ENCODE peak calls at places on chromosome 19, in seven cellular contexts. W is activated CD8-positive, alpha-beta T cell treated with anti-CD3 and anti-CD28 coated beads for 36 hours; D is tibial nerve; R is pancreas; B is Peyer's patch; C is brain microvascular endothelial cell; I is choroid plexus epithelial cell. T is an unnamed sample.

GRCh38 chr19:4053423-4054324 is 13.0 kb downstream of the ZBTB7A start:
- DNase-seq in C (no peak), B (no peak), R (peak), W (no peak), D (no peak), I (no peak), T (no peak)

GRCh38 chr19:17415107-17415506 is 4.7 kb upstream of the MVB12A start:
- DNase-seq in C (no peak), R (no peak), D (no peak), I (no peak), W (no peak), B (no peak), T (no peak)

GRCh38 chr19:11177592-11177991 is 19.8 kb downstream of the KANK2 start:
- DNase-seq in D (no peak), I (no peak), R (no peak), B (no peak), C (no peak), W (no peak), T (no peak)

GRCh38 chr19:460877-461609 is at the start of gene SHC2:
- DNase-seq in I (no peak), D (no peak), R (peak), W (no peak), C (no peak), B (no peak), T (no peak)

GRCh38 chr19:42018503-42019193 is 24.6 kb upstream of the ATP1A3 start:
- DNase-seq in R (no peak), D (no peak), C (peak), I (peak), B (no peak), W (no peak), T (no peak)

GRCh38 chr19:30564551-30565011 is 192.4 kb downstream of the ZNF536 start:
- DNase-seq in C (no peak), R (no peak), D (no peak), I (no peak), B (no peak), W (no peak), T (no peak)

GRCh38 chr19:40241809-40242384 is 15.4 kb upstream of the CCNP start:
- DNase-seq in R (no peak), B (no peak), W (no peak), C (no peak), I (no peak), D (peak), T (no peak)

GRCh38 chr19:41699968-41700323 is 8.5 kb upstream of the CEACAM5 start:
- DNase-seq in C (no peak), B (no peak), I (no peak), W (no peak), D (no peak), R (peak), T (peak)

GRCh38 chr19:896999-897398 is 3.7 kb downstream of the RNU6-9 start:
- DNase-seq in D (no peak), C (no peak), W (no peak), B (no peak), I (no peak), R (no peak), T (no peak)

GRCh38 chr19:48397263-48397635 is 3.8 kb downstream of the GRIN2D start:
- DNase-seq in C (no peak), R (no peak), D (no peak), W (no peak), I (no peak), B (no peak), T (no peak)

GRCh38 chr19:45154064-45154827 is 6.5 kb downstream of the NKPD1 start:
- DNase-seq in B (no peak), W (peak), I (peak), R (no peak), C (peak), D (no peak), T (no peak)

GRCh38 chr19:5782945-5783919 is 1.3 kb downstream of the PRR22 start:
- DNase-seq in D (no peak), W (no peak), R (no peak), B (no peak), I (no peak), C (no peak), T (no peak)

GRCh38 chr19:48466571-48467325 is 2.4 kb upstream of the CYTH2 start:
- DNase-seq in D (no peak), W (no peak), C (peak), I (peak), B (no peak), R (peak), T (no peak)

GRCh38 chr19:29277107-29277506 is 64.2 kb upstream of the UQCRFS1 start:
- DNase-seq in W (peak), I (no peak), R (no peak), D (no peak), B (peak), C (no peak), T (no peak)

GRCh38 chr19:55647732-55648656 is at the start of gene CCDC106:
- DNase-seq in W (peak), C (peak), B (peak), I (peak), R (peak), D (peak), T (peak)

GRCh38 chr19:37313335-37313627 is 57.6 kb upstream of the ZNF527 start:
- DNase-seq in B (no peak), I (no peak), C (no peak), W (no peak), R (no peak), D (no peak), T (no peak)

GRCh38 chr19:37304884-37305255 is 66.0 kb upstream of the ZNF527 start:
- DNase-seq in B (no peak), C (no peak), D (no peak), W (no peak), R (no peak), I (no peak), T (no peak)

GRCh38 chr19:37304190-37304883 is 66.6 kb upstream of the ZNF527 start:
- DNase-seq in D (no peak), R (peak), C (no peak), B (no peak), W (no peak), I (no peak), T (no peak)

GRCh38 chr19:37306383-37306963 is 64.4 kb upstream of the ZNF527 start:
- DNase-seq in R (no peak), W (no peak), C (no peak), D (no peak), I (no peak), B (no peak), T (no peak)

DNA sequence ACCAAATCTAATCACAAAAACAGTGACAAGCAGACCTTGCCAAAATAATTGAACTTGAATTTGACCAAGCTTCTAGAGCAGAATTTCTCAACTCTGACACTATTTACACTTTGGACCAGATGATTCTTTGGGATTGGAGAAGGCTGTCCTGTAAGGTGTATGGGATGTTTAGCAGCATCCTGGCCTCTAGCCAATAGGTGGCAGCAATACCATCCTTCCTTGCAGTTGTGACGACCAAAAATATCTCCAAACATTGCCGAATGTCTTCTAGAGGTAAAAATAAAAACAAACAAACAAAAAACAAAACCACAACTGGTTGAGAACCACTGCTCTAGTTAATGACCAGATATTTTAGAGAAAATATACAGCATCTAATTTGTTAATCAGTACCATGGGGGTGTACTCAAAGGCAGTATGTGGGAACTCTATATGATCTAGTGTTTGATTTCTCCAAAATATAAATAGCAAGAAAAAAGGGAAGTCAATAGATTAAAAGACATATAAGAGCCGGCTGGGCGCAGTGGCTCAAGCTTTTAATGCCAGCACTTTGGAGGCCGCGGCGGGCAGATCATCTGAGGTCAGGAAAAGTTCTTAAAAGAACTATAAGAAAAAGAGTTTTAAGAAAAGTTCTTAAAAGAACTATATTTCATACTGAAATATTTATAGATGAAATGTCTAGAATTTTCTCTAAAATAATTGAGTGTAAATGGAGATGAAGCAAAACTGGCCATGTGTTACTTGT is 60.9 kb upstream of the ZNF527 start:
- DNase-seq in I (no peak), R (no peak), B (no peak), W (peak), D (no peak), C (no peak), T (no peak)
- TF ChIP-seq CTCF in I (no peak), R (no peak), B (no peak), W (peak), D (no peak), C (peak), T (no peak)

GRCh38 chr19:14672043-14672872 is 2.4 kb downstream of the ADGRE3 start:
- DNase-seq in B (no peak), I (no peak), C (no peak), R (no peak), W (no peak), D (no peak), T (no peak)

GRCh38 chr19:14677464-14677863 is 2.8 kb upstream of the ADGRE3 start:
- DNase-seq in W (peak), B (no peak), D (no peak), I (no peak), C (no peak), R (no peak), T (no peak)

GRCh38 chr19:14676762-14677161 is 2.1 kb upstream of the ADGRE3 start:
- DNase-seq in R (no peak), D (no peak), W (no peak), I (no peak), C (no peak), B (no peak), T (no peak)

GRCh38 chr19:14673088-14673487 is 1.6 kb downstream of the ADGRE3 start:
- DNase-seq in W (no peak), C (no peak), R (no peak), D (no peak), B (no peak), I (no peak), T (no peak)

GRCh38 chr19:14674764-14675163 is at the start of gene ADGRE3:
- DNase-seq in I (peak), R (no peak), C (no peak), W (no peak), B (no peak), D (no peak), T (no peak)
- TF ChIP-seq CTCF in I (no peak), R (no peak), C (no peak), W (no peak), B (no peak), D (no peak), T (no peak)

GRCh38 chr19:7641288-7642276 is 4.7 kb downstream of the STXBP2 start:
- DNase-seq in W (no peak), R (no peak), C (no peak), D (no peak), B (no peak), I (peak), T (no peak)
- TF ChIP-seq CTCF in W (no peak), R (no peak), C (no peak), D (no peak), B (no peak), I (peak), T (no peak)

GRCh38 chr19:46755853-46756543 is 9.7 kb upstream of the STRN4 start:
- DNase-seq in I (no peak), R (no peak), C (no peak), D (no peak), W (no peak), B (no peak), T (no peak)

GRCh38 chr19:46756544-46756888 is 10.3 kb upstream of the STRN4 start:
- DNase-seq in W (peak), R (no peak), C (no peak), D (no peak), I (no peak), B (no peak), T (no peak)

GRCh38 chr19:46748325-46749109 is 2.3 kb upstream of the STRN4 start:
- DNase-seq in C (peak), D (peak), W (peak), I (peak), R (peak), B (peak), T (peak)

GRCh38 chr19:46755077-46755852 is 9.0 kb upstream of the STRN4 start:
- DNase-seq in W (no peak), R (no peak), B (no peak), C (no peak), I (peak), D (no peak), T (no peak)

GRCh38 chr19:46753420-46754155 is 7.3 kb upstream of the STRN4 start:
- DNase-seq in C (no peak), D (peak), B (peak), R (peak), W (peak), I (peak), T (peak)
- TF ChIP-seq CTCF in C (peak), D (peak), B (peak), R (no peak), W (peak), I (peak), T (no peak)

GRCh38 chr19:18590273-18591272 is 2.0 kb downstream of the REX1BD start:
- DNase-seq in D (peak), W (peak), R (no peak), B (no peak), I (peak), C (peak), T (no peak)
- TF ChIP-seq CTCF in D (peak), W (peak), R (no peak), B (no peak), I (peak), C (peak), T (no peak)

GRCh38 chr19:18945297-18945696 is 4.3 kb upstream of the HOMER3 start:
- DNase-seq in R (no peak), B (no peak), D (no peak), I (no peak), W (no peak), C (no peak), T (no peak)

GRCh38 chr19:18948075-18948975 is 7.3 kb upstream of the HOMER3 start:
- DNase-seq in D (no peak), R (no peak), B (no peak), W (no peak), C (no peak), I (no peak), T (no peak)

GRCh38 chr19:18948976-18949356 is 7.9 kb upstream of the HOMER3 start:
- DNase-seq in D (no peak), B (no peak), W (no peak), R (no peak), C (no peak), I (no peak), T (no peak)

GRCh38 chr19:18946335-18946734 is 5.3 kb upstream of the HOMER3 start:
- DNase-seq in C (no peak), W (no peak), I (no peak), D (no peak), R (no peak), B (no peak), T (no peak)

DNA sequence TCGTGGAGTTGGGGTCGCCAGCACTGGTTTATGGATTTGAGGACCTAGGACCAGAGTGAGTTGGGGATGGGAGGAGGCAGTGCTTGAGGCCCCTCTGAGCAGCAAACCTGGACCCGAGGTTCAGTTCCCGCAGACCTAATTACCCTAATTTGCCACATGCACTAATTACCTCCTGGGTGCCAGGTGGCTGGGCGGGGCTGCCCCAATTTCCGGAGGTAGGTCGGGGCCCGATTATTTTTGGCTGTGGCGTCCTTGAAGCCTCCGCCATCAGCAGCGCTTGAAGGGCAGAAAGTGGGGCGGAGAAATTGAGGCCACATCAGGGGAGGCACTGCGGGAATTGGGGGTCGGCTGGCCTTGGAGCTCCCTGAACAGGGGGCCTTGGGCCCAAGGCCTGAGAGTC is 5.9 kb upstream of the HOMER3 start:
- DNase-seq in B (peak), W (no peak), D (no peak), C (no peak), R (no peak), I (no peak), T (no peak)
- TF ChIP-seq CTCF in B (no peak), W (no peak), D (no peak), C (no peak), R (no peak), I (no peak), T (no peak)

GRCh38 chr19:8355631-8356402 is 8.1 kb upstream of the ANGPTL4 start:
- DNase-seq in R (no peak), B (no peak), I (peak), C (peak), W (no peak), D (peak), T (no peak)
- TF ChIP-seq CTCF in R (no peak), B (no peak), I (peak), C (no peak), W (no peak), D (no peak), T (no peak)